ENCODE peak calls at places on chromosome 14, in nine cellular contexts. I is NAMALWA; H is hypothalamus; J is SW 1271; W is HT1080; B is transverse colon; E is T-cell; S is activated CD4-positive, alpha-beta T cell treated with anti-CD3 and anti-CD28 coated beads for 36 hours; K is adrenal gland. U is an unnamed sample.

GRCh38 chr14:55381561-55381960 is 30.1 kb downstream of the ATG14 start:
- DNase-seq in I (no peak), H (no peak), J (no peak), W (no peak), B (no peak), E (no peak), S (peak), K (no peak), U (no peak)

GRCh38 chr14:67167420-67168109 is 21.7 kb upstream of the GARIN2 start:
- DNase-seq in I (no peak), H (no peak), J (no peak), W (peak), B (no peak), E (no peak), S (no peak), K (no peak), U (no peak)

GRCh38 chr14:77158175-77158908 is 16.8 kb upstream of the ZDHHC22 start:
- DNase-seq in I (no peak), H (peak), J (no peak), W (peak), B (no peak), E (no peak), S (no peak), K (peak), U (peak)

GRCh38 chr14:89215166-89215940 is 201.7 kb downstream of the FOXN3 start:
- DNase-seq in I (no peak), H (no peak), J (no peak), W (no peak), B (no peak), E (no peak), S (no peak), K (peak), U (no peak)

GRCh38 chr14:102295301-102295700 is 9.7 kb downstream of the MOK start:
- DNase-seq in I (peak), H (no peak), J (no peak), W (no peak), B (no peak), E (no peak), S (no peak), K (no peak), U (no peak)

GRCh38 chr14:68523994-68524725 is 268.7 kb downstream of the ZFP36L1 start:
- DNase-seq in I (no peak), H (no peak), J (no peak), W (no peak), B (no peak), E (no peak), S (no peak), K (peak), U (no peak)

GRCh38 chr14:99726538-99727095 is 42.5 kb downstream of the CYP46A1 start:
- DNase-seq in I (no peak), H (no peak), J (no peak), W (no peak), B (no peak), E (no peak), S (no peak), K (peak), U (no peak)

GRCh38 chr14:104794099-104794498 is 1.4 kb downstream of the AKT1 start:
- DNase-seq in I (peak), H (no peak), J (no peak), W (peak), B (peak), E (no peak), S (peak), K (peak), U (no peak)

GRCh38 chr14:102573591-102574046 is 18.8 kb upstream of the RCOR1 start:
- DNase-seq in I (peak), H (no peak), J (no peak), W (no peak), B (no peak), E (no peak), S (no peak), K (no peak), U (no peak)

U was measured in NCI-H1105 treated with DMSO at 0.1 percent for 48 hours.